ENCODE peak calls at places on chromosomes 2 and 18, in five cellular contexts. One of them, this sample, is unnamed.

GRCh38 chr2:73386342-73386868 is 769 bp downstream of the ALMS1 start:
- DNase-seq in A673: no peak
- DNase-seq in brain microvascular endothelial cell: no peak
- DNase-seq in nephron progenitor cell: no peak
- DNase-seq in IMR-90: no peak
- DNase-seq in this sample: no peak

GRCh38 chr2:187138240-187138639 is 289.3 kb upstream of the ZSWIM2 start:
- DNase-seq in A673: peak; percentile 47
- DNase-seq in brain microvascular endothelial cell: peak; percentile 38
- DNase-seq in IMR-90: peak; percentile 21
- DNase-seq in nephron progenitor cell: peak; percentile 23
- DNase-seq in this sample: peak; percentile 33

GRCh38 chr2:158214431-158214830 is 112.8 kb downstream of the UPP2 start:
- DNase-seq in A673: peak; percentile 72
- DNase-seq in IMR-90: no peak
- DNase-seq in brain microvascular endothelial cell: peak; percentile 42
- DNase-seq in nephron progenitor cell: no peak
- DNase-seq in this sample: no peak

GRCh38 chr2:69615969-69616368 is 27.6 kb downstream of the AAK1 start:
- DNase-seq in IMR-90: no peak
- DNase-seq in brain microvascular endothelial cell: no peak
- DNase-seq in A673: no peak
- DNase-seq in nephron progenitor cell: no peak
- DNase-seq in this sample: no peak

GRCh38 chr2:31222086-31222485 is 4.8 kb upstream of the CAPN14 start:
- DNase-seq in IMR-90: no peak
- DNase-seq in A673: no peak
- DNase-seq in brain microvascular endothelial cell: no peak
- DNase-seq in nephron progenitor cell: no peak
- DNase-seq in this sample: no peak

GRCh38 chr2:29329899-29330298 is 214.7 kb downstream of the CLIP4 start:
- DNase-seq in nephron progenitor cell: no peak
- DNase-seq in brain microvascular endothelial cell: no peak
- DNase-seq in IMR-90: no peak
- DNase-seq in A673: no peak
- DNase-seq in this sample: no peak

GRCh38 chr2:106816974-106817373 is 69.0 kb downstream of the ST6GAL2 start:
- DNase-seq in IMR-90: no peak
- DNase-seq in nephron progenitor cell: no peak
- DNase-seq in A673: no peak
- DNase-seq in brain microvascular endothelial cell: no peak
- DNase-seq in this sample: no peak

GRCh38 chr2:28080911-28081310 is 190.4 kb downstream of the BABAM2 start:
- DNase-seq in nephron progenitor cell: no peak
- DNase-seq in brain microvascular endothelial cell: no peak
- DNase-seq in A673: peak; percentile 56
- DNase-seq in IMR-90: peak; percentile 52
- DNase-seq in this sample: no peak

GRCh38 chr18:2123077-2123476 is 448.2 kb downstream of the METTL4 start:
- DNase-seq in IMR-90: no peak
- DNase-seq in A673: no peak
- DNase-seq in brain microvascular endothelial cell: no peak
- DNase-seq in nephron progenitor cell: no peak
- DNase-seq in this sample: no peak

GRCh38 chr2:162197095-162197825 is 45.2 kb upstream of the GCG start:
- DNase-seq in IMR-90: peak; percentile 89
- DNase-seq in nephron progenitor cell: no peak
- DNase-seq in A673: no peak
- DNase-seq in brain microvascular endothelial cell: peak; percentile 36
- DNase-seq in this sample: no peak

GRCh38 chr18:6959110-6959509 is 158.5 kb downstream of the LAMA1 start:
- DNase-seq in A673: no peak
- DNase-seq in IMR-90: no peak
- DNase-seq in nephron progenitor cell: no peak
- DNase-seq in brain microvascular endothelial cell: no peak
- DNase-seq in this sample: no peak

GRCh38 chr2:149160701-149161217 is 122.3 kb downstream of the LYPD6B start:
- DNase-seq in A673: no peak
- DNase-seq in brain microvascular endothelial cell: no peak
- DNase-seq in IMR-90: no peak
- DNase-seq in nephron progenitor cell: peak; percentile 26
- DNase-seq in this sample: no peak

GRCh38 chr18:21167641-21168372 is 56.2 kb upstream of the ROCK1 start:
- DNase-seq in brain microvascular endothelial cell: no peak
- DNase-seq in nephron progenitor cell: peak; percentile 8
- DNase-seq in A673: no peak
- DNase-seq in IMR-90: no peak
- DNase-seq in this sample: no peak

GRCh38 chr2:225793736-225794550 is 394.4 kb downstream of the NYAP2 start:
- DNase-seq in nephron progenitor cell: no peak
- DNase-seq in A673: peak; percentile 96
- DNase-seq in brain microvascular endothelial cell: no peak
- DNase-seq in IMR-90: no peak
- DNase-seq in this sample: no peak

GRCh38 chr2:39571197-39571731 is 94.5 kb upstream of the TMEM178A start:
- DNase-seq in nephron progenitor cell: no peak
- DNase-seq in A673: no peak
- DNase-seq in IMR-90: no peak
- DNase-seq in brain microvascular endothelial cell: no peak
- DNase-seq in this sample: no peak

GRCh38 chr2:71001592-71002570 is 7.2 kb upstream of the TEX261 start:
- DNase-seq in A673: no peak
- DNase-seq in IMR-90: no peak
- DNase-seq in nephron progenitor cell: peak; percentile 50
- DNase-seq in brain microvascular endothelial cell: no peak
- DNase-seq in this sample: peak; percentile 88

GRCh38 chr18:13513015-13513414 is 213.3 kb downstream of the FAM210A start:
- DNase-seq in IMR-90: no peak
- DNase-seq in nephron progenitor cell: peak; percentile 34
- DNase-seq in A673: no peak
- DNase-seq in brain microvascular endothelial cell: no peak
- DNase-seq in this sample: peak; percentile 63

GRCh38 chr2:31297751-31298150 is 63.8 kb downstream of the EHD3 start:
- DNase-seq in IMR-90: peak; percentile 58
- DNase-seq in brain microvascular endothelial cell: peak; percentile 47
- DNase-seq in A673: peak; percentile 50
- DNase-seq in nephron progenitor cell: no peak
- DNase-seq in this sample: peak; percentile 40

GRCh38 chr2:206154197-206154596 is 5.0 kb downstream of the NDUFS1 start:
- DNase-seq in IMR-90: no peak
- DNase-seq in A673: peak; percentile 74
- DNase-seq in nephron progenitor cell: no peak
- DNase-seq in brain microvascular endothelial cell: no peak
- DNase-seq in this sample: no peak

GRCh38 chr18:45416168-45416567 is 199.1 kb upstream of the SLC14A2 start:
- DNase-seq in IMR-90: no peak
- DNase-seq in brain microvascular endothelial cell: no peak
- DNase-seq in nephron progenitor cell: peak; percentile 30
- DNase-seq in A673: no peak
- DNase-seq in this sample: no peak

GRCh38 chr2:210195066-210195852 is 24.1 kb upstream of the KANSL1L start:
- DNase-seq in A673: peak; percentile 67
- DNase-seq in nephron progenitor cell: no peak
- DNase-seq in IMR-90: peak; percentile 58
- DNase-seq in brain microvascular endothelial cell: peak; percentile 7
- DNase-seq in this sample: no peak

GRCh38 chr18:29181151-29181901 is 1004.4 kb upstream of the CDH2 start:
- DNase-seq in A673: peak; percentile 6
- DNase-seq in nephron progenitor cell: no peak
- DNase-seq in IMR-90: peak; percentile 98
- DNase-seq in brain microvascular endothelial cell: peak; percentile 77
- DNase-seq in this sample: no peak

GRCh38 chr2:147863835-147864234 is 19.0 kb downstream of the ACVR2A start:
- DNase-seq in IMR-90: no peak
- DNase-seq in brain microvascular endothelial cell: no peak
- DNase-seq in nephron progenitor cell: no peak
- DNase-seq in A673: no peak
- DNase-seq in this sample: no peak

GRCh38 chr2:33273479-33273878 is 203.0 kb upstream of the RASGRP3 start:
- DNase-seq in nephron progenitor cell: no peak
- DNase-seq in A673: no peak
- DNase-seq in brain microvascular endothelial cell: no peak
- DNase-seq in IMR-90: no peak
- DNase-seq in this sample: no peak

GRCh38 chr2:48707466-48707865 is 48.1 kb downstream of the LHCGR start:
- DNase-seq in A673: no peak
- DNase-seq in brain microvascular endothelial cell: no peak
- DNase-seq in IMR-90: peak; percentile 30
- DNase-seq in nephron progenitor cell: no peak
- DNase-seq in this sample: no peak

GRCh38 chr18:12282436-12283039 is 25.5 kb upstream of the TUBB6 start:
- DNase-seq in brain microvascular endothelial cell: peak; percentile 92
- DNase-seq in nephron progenitor cell: no peak
- DNase-seq in IMR-90: peak; percentile 93
- DNase-seq in A673: no peak
- DNase-seq in this sample: no peak
- TF ChIP-seq CTCF in brain microvascular endothelial cell: no peak
- TF ChIP-seq CTCF in nephron progenitor cell: no peak
- TF ChIP-seq CTCF in IMR-90: no peak
- TF ChIP-seq CTCF in A673: no peak
- TF ChIP-seq CTCF in this sample: no peak

DNA sequence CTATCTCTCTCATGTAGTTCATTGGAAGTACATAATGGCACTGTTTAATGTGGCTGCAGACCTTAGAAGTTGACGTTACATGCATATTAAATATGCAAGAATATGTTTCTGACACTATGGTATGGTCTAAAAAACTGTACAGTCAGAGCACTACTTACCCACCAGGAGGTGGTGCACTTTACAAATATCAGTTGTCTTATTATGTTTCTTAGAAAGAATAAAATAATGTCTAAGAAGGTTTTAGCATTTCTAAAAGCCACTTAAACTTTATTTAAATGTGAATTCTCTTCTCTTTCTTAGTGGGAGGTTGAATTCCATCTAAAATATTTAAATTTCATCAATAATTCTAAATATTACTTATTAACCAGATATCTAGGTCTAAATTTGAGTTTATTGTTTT is 4.3 kb downstream of the TMEFF2 start:
- DNase-seq in A673: peak; percentile 65
- DNase-seq in IMR-90: peak; percentile 58
- DNase-seq in nephron progenitor cell: no peak
- DNase-seq in brain microvascular endothelial cell: peak; percentile 20
- DNase-seq in this sample: no peak
- TF ChIP-seq CTCF in A673: peak; percentile 72
- TF ChIP-seq CTCF in IMR-90: peak; percentile 57
- TF ChIP-seq CTCF in nephron progenitor cell: peak; percentile 33
- TF ChIP-seq CTCF in brain microvascular endothelial cell: peak; percentile 56
- TF ChIP-seq CTCF in this sample: peak; percentile 16

GRCh38 chr18:52343138-52343537 is 3.1 kb downstream of the DCC start:
- DNase-seq in brain microvascular endothelial cell: no peak
- DNase-seq in nephron progenitor cell: no peak
- DNase-seq in IMR-90: peak; percentile 2
- DNase-seq in A673: peak; percentile 92
- DNase-seq in this sample: peak; percentile 24
- TF ChIP-seq CTCF in brain microvascular endothelial cell: peak; percentile 36
- TF ChIP-seq CTCF in nephron progenitor cell: peak; percentile 31
- TF ChIP-seq CTCF in IMR-90: no peak
- TF ChIP-seq CTCF in A673: peak; percentile 73
- TF ChIP-seq CTCF in this sample: peak; percentile 58

DNA sequence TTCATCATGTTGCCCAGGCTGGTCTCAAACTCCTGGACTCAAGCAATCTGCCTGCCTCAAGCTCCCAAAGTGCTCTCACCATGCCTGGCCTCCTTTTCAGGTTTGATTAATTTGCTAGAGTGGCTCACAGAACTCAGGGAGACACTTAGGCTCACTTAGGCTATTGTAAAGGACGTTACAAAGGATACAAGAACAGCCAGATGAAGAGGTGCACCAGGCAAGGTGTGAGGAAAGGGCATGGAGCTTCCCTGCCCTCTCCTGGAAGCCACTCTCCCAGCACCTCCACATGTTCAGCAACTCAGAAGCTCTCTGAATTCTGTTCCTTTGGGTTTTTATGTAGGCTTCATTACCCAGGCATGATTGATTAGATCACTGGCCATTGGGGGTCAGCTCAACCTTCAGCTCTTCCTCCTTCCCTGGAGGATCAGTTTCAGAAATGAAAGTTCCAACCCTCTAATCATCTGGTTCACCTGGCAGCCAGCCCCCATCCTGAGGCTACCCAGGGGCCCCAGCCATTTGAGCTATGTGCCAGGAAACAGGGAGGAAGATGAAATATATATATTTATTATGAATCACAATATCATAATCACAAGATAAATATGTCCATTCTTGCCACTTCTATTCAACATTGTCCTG is 78.7 kb upstream of the RGPD5 start:
- DNase-seq in A673: no peak
- DNase-seq in IMR-90: no peak
- DNase-seq in brain microvascular endothelial cell: no peak
- DNase-seq in nephron progenitor cell: no peak
- DNase-seq in this sample: no peak
- TF ChIP-seq CTCF in A673: peak; percentile 35
- TF ChIP-seq CTCF in IMR-90: peak; percentile 13
- TF ChIP-seq CTCF in brain microvascular endothelial cell: peak; percentile 45
- TF ChIP-seq CTCF in nephron progenitor cell: peak; percentile 16
- TF ChIP-seq CTCF in this sample: peak; percentile 54